ENCODE peak calls at places on chromosomes 13 and 19, in four cellular contexts. One of them, this sample, is unnamed. For H3K4me1 and H4K20me1, the result is how much of the 10 kb centered on the place peaks cover.

GRCh38 chr13:44364601-44365000 is 9.0 kb upstream of the SERP2 start:
- DNase-seq in astrocyte: peak
- DNase-seq in fibroblast of lung: peak
- DNase-seq in K562: no peak
- DNase-seq in this sample: peak

GRCh38 chr13:35208587-35208986 is 266.5 kb downstream of the NBEA start:
- DNase-seq in K562: no peak
- DNase-seq in astrocyte: no peak
- DNase-seq in fibroblast of lung: no peak
- DNase-seq in this sample: peak

GRCh38 chr13:38147050-38147449 is 202.6 kb upstream of the UFM1 start:
- DNase-seq in astrocyte: no peak
- DNase-seq in K562: peak
- DNase-seq in fibroblast of lung: no peak
- DNase-seq in this sample: no peak

GRCh38 chr13:38042771-38043170 is 173.2 kb upstream of the TRPC4 start:
- DNase-seq in astrocyte: peak
- DNase-seq in K562: no peak
- DNase-seq in fibroblast of lung: no peak
- DNase-seq in this sample: peak

GRCh38 chr13:24254151-24254810 is 55.1 kb upstream of the C1QTNF9 start:
- DNase-seq in astrocyte: no peak
- DNase-seq in K562: no peak
- DNase-seq in fibroblast of lung: peak
- DNase-seq in this sample: no peak

GRCh38 chr19:13298565-13299481 is 148.6 kb downstream of the IER2 start:
- DNase-seq in astrocyte: no peak
- DNase-seq in K562: no peak
- DNase-seq in fibroblast of lung: no peak
- DNase-seq in this sample: no peak

GRCh38 chr13:36848228-36848982 is 29.4 kb downstream of the RFXAP start:
- DNase-seq in K562: peak
- DNase-seq in fibroblast of lung: no peak
- DNase-seq in astrocyte: no peak
- DNase-seq in this sample: peak

GRCh38 chr13:51330741-51331140 is 8.8 kb upstream of the SERPINE3 start:
- DNase-seq in fibroblast of lung: no peak
- DNase-seq in astrocyte: peak
- DNase-seq in K562: no peak
- DNase-seq in this sample: peak

GRCh38 chr13:111937763-111938375 is 129.1 kb upstream of the SOX1 start:
- DNase-seq in fibroblast of lung: no peak
- DNase-seq in astrocyte: no peak
- DNase-seq in K562: no peak
- DNase-seq in this sample: no peak

GRCh38 chr13:40666905-40667621 is 622 bp upstream of the FOXO1 start:
- DNase-seq in fibroblast of lung: no peak
- DNase-seq in astrocyte: no peak
- DNase-seq in K562: peak
- DNase-seq in this sample: peak

GRCh38 chr19:48367855-48368254 is 3.7 kb downstream of the SYNGR4 start:
- DNase-seq in astrocyte: no peak
- DNase-seq in K562: no peak
- DNase-seq in fibroblast of lung: no peak
- DNase-seq in this sample: no peak

GRCh38 chr19:19034204-19034624 is 811 bp downstream of the ARMC6 start:
- DNase-seq in astrocyte: peak
- DNase-seq in fibroblast of lung: peak
- DNase-seq in K562: peak
- DNase-seq in this sample: peak

GRCh38 chr19:2561895-2562294 is 86.0 kb downstream of the GADD45B start:
- DNase-seq in K562: no peak
- DNase-seq in astrocyte: no peak
- DNase-seq in fibroblast of lung: no peak
- DNase-seq in this sample: no peak

GRCh38 chr19:35992902-35993765 is 1.9 kb upstream of the SDHAF1 start:
- DNase-seq in K562: no peak
- DNase-seq in astrocyte: no peak
- DNase-seq in fibroblast of lung: no peak
- DNase-seq in this sample: no peak

GRCh38 chr19:28881616-28882015 is 331.3 kb downstream of the UQCRFS1 start:
- DNase-seq in fibroblast of lung: no peak
- DNase-seq in K562: no peak
- DNase-seq in astrocyte: no peak
- DNase-seq in this sample: no peak

GRCh38 chr19:49689133-49690072 is at the start of gene ADM5:
- DNase-seq in astrocyte: no peak
- DNase-seq in fibroblast of lung: no peak
- DNase-seq in K562: no peak
- DNase-seq in this sample: peak

GRCh38 chr19:6724631-6725185 is 4.3 kb upstream of the C3 start:
- DNase-seq in K562: no peak
- DNase-seq in astrocyte: no peak
- DNase-seq in fibroblast of lung: no peak
- DNase-seq in this sample: no peak

GRCh38 chr13:41244555-41244954 is 18.8 kb downstream of the MTRF1 start:
- DNase-seq in fibroblast of lung: peak
- DNase-seq in astrocyte: no peak
- DNase-seq in K562: peak
- DNase-seq in this sample: peak

GRCh38 chr13:44573071-44573470 is 3.1 kb downstream of the TSC22D1 start:
- DNase-seq in fibroblast of lung: no peak
- DNase-seq in astrocyte: no peak
- DNase-seq in K562: no peak
- DNase-seq in this sample: peak

GRCh38 chr19:57709616-57710015 is 612 bp upstream of the ZNF154 start:
- DNase-seq in astrocyte: no peak
- DNase-seq in K562: no peak
- DNase-seq in fibroblast of lung: no peak
- DNase-seq in this sample: no peak

GRCh38 chr13:81658598-81659370 is 1317.9 kb upstream of the SPRY2 start:
- DNase-seq in fibroblast of lung: no peak
- DNase-seq in astrocyte: no peak
- DNase-seq in K562: no peak
- DNase-seq in this sample: no peak

GRCh38 chr19:17488593-17489391 is 18.5 kb downstream of the SLC27A1 start:
- DNase-seq in K562: peak
- DNase-seq in fibroblast of lung: peak
- DNase-seq in astrocyte: no peak
- DNase-seq in this sample: peak

GRCh38 chr13:72448082-72448481 is 279.3 kb downstream of the MZT1 start:
- DNase-seq in astrocyte: no peak
- DNase-seq in K562: no peak
- DNase-seq in fibroblast of lung: no peak
- DNase-seq in this sample: no peak

GRCh38 chr19:7257148-7258041 is 36.8 kb downstream of the INSR start:
- DNase-seq in fibroblast of lung: peak
- DNase-seq in K562: peak
- DNase-seq in astrocyte: peak
- DNase-seq in this sample: peak

GRCh38 chr19:2213799-2214198 is 22.3 kb downstream of the PLEKHJ1 start:
- DNase-seq in astrocyte: no peak
- DNase-seq in K562: no peak
- DNase-seq in fibroblast of lung: peak
- DNase-seq in this sample: no peak

GRCh38 chr13:92354583-92354982 is 872.0 kb upstream of the GPC6 start:
- DNase-seq in astrocyte: peak
- DNase-seq in K562: no peak
- DNase-seq in fibroblast of lung: peak
- DNase-seq in this sample: no peak

GRCh38 chr19:30666301-30666803 is 294.2 kb downstream of the ZNF536 start:
- DNase-seq in fibroblast of lung: peak
- DNase-seq in K562: peak
- DNase-seq in astrocyte: no peak
- DNase-seq in this sample: peak

GRCh38 chr19:38912600-38913514 is 871 bp upstream of the CCER2 start:
- DNase-seq in K562: no peak
- DNase-seq in astrocyte: no peak
- DNase-seq in fibroblast of lung: no peak
- DNase-seq in this sample: no peak

GRCh38 chr19:40799558-40800338 is 757 bp downstream of the EGLN2 start:
- DNase-seq in fibroblast of lung: no peak
- DNase-seq in astrocyte: no peak
- DNase-seq in K562: peak
- DNase-seq in this sample: peak

GRCh38 chr19:1074512-1075283 is 7.7 kb downstream of the ARHGAP45 start:
- DNase-seq in astrocyte: no peak
- DNase-seq in K562: peak
- DNase-seq in fibroblast of lung: no peak
- DNase-seq in this sample: no peak
- H3K4me1 ChIP-seq in astrocyte: under half
- H3K4me1 ChIP-seq in K562: half or more
- H3K4me1 ChIP-seq in fibroblast of lung: under half
- H3K4me1 ChIP-seq in this sample: under half

DNA sequence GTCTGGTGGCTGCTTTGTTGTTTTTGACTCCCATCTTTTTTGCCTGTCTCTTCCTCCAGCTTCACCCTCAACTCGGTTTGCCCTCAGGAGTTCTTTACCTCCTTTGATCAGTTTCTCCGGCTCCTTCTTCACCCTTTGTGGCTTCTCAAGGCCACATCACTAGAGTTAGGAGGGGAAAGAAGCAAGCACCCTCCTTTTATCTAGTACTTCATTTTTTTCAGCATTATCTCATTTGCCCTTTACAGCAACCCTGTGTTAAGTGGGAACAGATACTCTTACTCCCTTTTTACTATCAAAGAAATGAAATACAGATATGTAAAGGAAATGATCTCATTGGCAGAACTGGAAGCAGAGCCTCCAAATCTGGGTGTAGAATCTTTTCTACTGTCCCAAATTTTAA is 26.9 kb downstream of the RAP2A start:
- DNase-seq in K562: no peak
- DNase-seq in astrocyte: no peak
- DNase-seq in fibroblast of lung: no peak
- DNase-seq in this sample: no peak
- H4K20me1 ChIP-seq in K562: under half
- H4K20me1 ChIP-seq in astrocyte: under half
- H4K20me1 ChIP-seq in fibroblast of lung: under half
- H4K20me1 ChIP-seq in this sample: under half

GRCh38 chr19:47275866-47276461 is 1.3 kb downstream of the INAFM1 start:
- DNase-seq in astrocyte: peak
- DNase-seq in K562: peak
- DNase-seq in fibroblast of lung: peak
- DNase-seq in this sample: peak
- H3K4me1 ChIP-seq in astrocyte: under half
- H3K4me1 ChIP-seq in K562: half or more
- H3K4me1 ChIP-seq in fibroblast of lung: under half
- H3K4me1 ChIP-seq in this sample: under half

GRCh38 chr13:46295531-46296464 is 84.1 kb downstream of the LRRC63 start:
- DNase-seq in K562: peak
- DNase-seq in astrocyte: peak
- DNase-seq in fibroblast of lung: peak
- DNase-seq in this sample: peak

GRCh38 chr13:46297338-46297737 is 85.6 kb downstream of the LRRC63 start:
- DNase-seq in K562: no peak
- DNase-seq in fibroblast of lung: peak
- DNase-seq in astrocyte: peak
- DNase-seq in this sample: peak

GRCh38 chr13:46296920-46297319 is 85.2 kb downstream of the LRRC63 start:
- DNase-seq in fibroblast of lung: peak
- DNase-seq in astrocyte: peak
- DNase-seq in K562: no peak
- DNase-seq in this sample: peak

GRCh38 chr13:46296465-46296822 is 84.7 kb downstream of the LRRC63 start:
- DNase-seq in fibroblast of lung: no peak
- DNase-seq in K562: no peak
- DNase-seq in astrocyte: no peak
- DNase-seq in this sample: no peak
- H4K20me1 ChIP-seq in fibroblast of lung: under half
- H4K20me1 ChIP-seq in K562: under half
- H4K20me1 ChIP-seq in astrocyte: under half
- H4K20me1 ChIP-seq in this sample: under half

DNA sequence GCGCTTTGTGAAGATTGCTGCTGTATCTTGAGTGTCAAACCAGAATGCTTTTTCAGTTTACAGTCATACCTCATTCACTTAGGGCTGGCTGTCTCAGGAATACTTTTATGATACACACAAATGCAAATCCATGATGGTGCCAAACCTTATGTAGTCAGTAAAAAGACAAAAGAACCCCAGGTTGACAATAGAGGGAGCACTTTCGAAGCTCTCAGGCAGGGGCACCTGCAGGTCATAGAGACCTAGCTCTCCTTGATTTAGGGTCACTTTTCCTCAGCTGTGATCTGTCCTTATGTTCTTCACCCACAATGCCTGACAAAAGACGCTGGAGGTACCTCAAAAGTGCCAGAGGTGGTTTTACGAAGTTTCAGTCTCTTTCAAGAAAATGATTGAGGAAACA is 172.2 kb downstream of the DNAJC15 start:
- DNase-seq in astrocyte: no peak
- DNase-seq in fibroblast of lung: no peak
- DNase-seq in K562: no peak
- DNase-seq in this sample: no peak
- H3K4me1 ChIP-seq in astrocyte: under half
- H3K4me1 ChIP-seq in fibroblast of lung: under half
- H3K4me1 ChIP-seq in K562: under half
- H3K4me1 ChIP-seq in this sample: under half

DNA sequence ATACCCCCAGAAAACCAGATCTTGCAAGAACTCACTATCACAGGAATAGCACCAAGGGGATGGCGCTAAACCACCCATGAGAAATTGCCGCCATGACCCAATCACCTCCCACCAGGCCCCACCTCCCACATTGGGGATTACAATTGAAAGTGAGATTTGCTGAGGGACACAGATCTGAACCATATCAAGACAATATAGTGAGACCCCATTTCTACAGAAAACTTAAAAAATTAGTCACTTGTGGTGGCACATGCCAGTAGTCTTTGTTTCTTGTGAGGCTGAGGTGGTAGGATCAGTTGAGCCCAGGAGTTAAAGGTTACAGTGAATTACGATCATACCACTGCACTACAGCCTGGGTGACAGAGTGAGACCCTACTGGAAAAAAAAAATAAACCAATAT is 9.7 kb downstream of the DNAJC15 start:
- DNase-seq in astrocyte: no peak
- DNase-seq in K562: no peak
- DNase-seq in fibroblast of lung: no peak
- DNase-seq in this sample: no peak
- H4K20me1 ChIP-seq in astrocyte: under half
- H4K20me1 ChIP-seq in K562: under half
- H4K20me1 ChIP-seq in fibroblast of lung: under half
- H4K20me1 ChIP-seq in this sample: under half

DNA sequence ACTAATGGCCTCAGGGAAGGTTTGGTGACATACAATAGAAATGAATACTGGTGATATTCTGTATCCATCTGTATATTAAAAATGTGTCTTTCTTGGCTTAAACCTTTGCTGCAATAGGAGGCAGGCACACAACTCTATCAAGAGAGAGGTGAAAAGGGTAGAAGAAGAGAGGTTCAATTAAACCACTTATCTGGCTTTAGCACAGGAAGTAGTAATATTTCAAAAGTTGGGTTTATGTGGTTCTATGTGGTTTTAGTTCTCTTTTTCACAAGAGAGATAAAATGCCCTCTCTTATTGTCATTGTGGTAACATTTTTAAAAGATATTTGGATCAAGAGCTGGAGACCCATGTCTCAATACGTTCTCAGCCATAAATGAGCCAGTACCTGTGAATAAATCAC is 146.2 kb upstream of the FNDC3A start:
- DNase-seq in astrocyte: no peak
- DNase-seq in fibroblast of lung: no peak
- DNase-seq in K562: no peak
- DNase-seq in this sample: no peak
- H3K4me1 ChIP-seq in astrocyte: under half
- H3K4me1 ChIP-seq in fibroblast of lung: under half
- H3K4me1 ChIP-seq in K562: under half
- H3K4me1 ChIP-seq in this sample: under half

This sample was measured in GM23248.